ENCODE peak calls at places on chromosomes 6 and 20, in five cellular contexts. One of them, this sample, is unnamed.

GRCh38 chr6:166467436-166468000 is 84.8 kb upstream of the MPC1 start:
- DNase-seq in GM20000: no peak
- DNase-seq in non-pigmented ciliary epithelial cell: no peak
- DNase-seq in colonic mucosa: no peak
- DNase-seq in ACHN: no peak
- DNase-seq in this sample: no peak

GRCh38 chr20:59124326-59125029 is 39.1 kb upstream of the ZNF831 start:
- DNase-seq in GM20000: no peak
- DNase-seq in non-pigmented ciliary epithelial cell: no peak
- DNase-seq in colonic mucosa: no peak
- DNase-seq in ACHN: no peak
- DNase-seq in this sample: no peak

GRCh38 chr6:108565893-108566292 is 5.2 kb downstream of the FOXO3 start:
- DNase-seq in GM20000: peak
- DNase-seq in non-pigmented ciliary epithelial cell: no peak
- DNase-seq in colonic mucosa: peak
- DNase-seq in ACHN: no peak
- DNase-seq in this sample: no peak

GRCh38 chr6:35948725-35949124 is 27.8 kb upstream of the SRPK1 start:
- DNase-seq in GM20000: no peak
- DNase-seq in non-pigmented ciliary epithelial cell: no peak
- DNase-seq in colonic mucosa: no peak
- DNase-seq in ACHN: peak
- DNase-seq in this sample: no peak

GRCh38 chr6:128600397-128600951 is 80.1 kb upstream of the PTPRK start:
- DNase-seq in GM20000: no peak
- DNase-seq in non-pigmented ciliary epithelial cell: peak
- DNase-seq in colonic mucosa: no peak
- DNase-seq in ACHN: peak
- DNase-seq in this sample: no peak

GRCh38 chr6:138310294-138310693 is 67.4 kb upstream of the SMIM28 start:
- DNase-seq in GM20000: no peak
- DNase-seq in non-pigmented ciliary epithelial cell: no peak
- DNase-seq in colonic mucosa: no peak
- DNase-seq in ACHN: no peak
- DNase-seq in this sample: no peak

GRCh38 chr20:42846784-42847490 is 342.8 kb downstream of the PTPRT start:
- DNase-seq in GM20000: no peak
- DNase-seq in non-pigmented ciliary epithelial cell: no peak
- DNase-seq in colonic mucosa: no peak
- DNase-seq in ACHN: no peak
- DNase-seq in this sample: no peak

GRCh38 chr6:51842487-51843469 is 244.6 kb downstream of the PKHD1 start:
- DNase-seq in GM20000: no peak
- DNase-seq in non-pigmented ciliary epithelial cell: no peak
- DNase-seq in colonic mucosa: no peak
- DNase-seq in ACHN: no peak
- DNase-seq in this sample: no peak

GRCh38 chr6:136753624-136754023 is 38.7 kb downstream of the MAP3K5 start:
- DNase-seq in GM20000: no peak
- DNase-seq in non-pigmented ciliary epithelial cell: no peak
- DNase-seq in colonic mucosa: no peak
- DNase-seq in ACHN: no peak
- DNase-seq in this sample: no peak

GRCh38 chr6:22682979-22683378 is 113.6 kb downstream of the HDGFL1 start:
- DNase-seq in GM20000: no peak
- DNase-seq in non-pigmented ciliary epithelial cell: no peak
- DNase-seq in colonic mucosa: no peak
- DNase-seq in ACHN: no peak
- DNase-seq in this sample: no peak